ENCODE peak calls at places on chromosome 4, in ten cellular contexts. One of them, this sample, is unnamed.

GRCh38 chr4:119873794-119874325 is 192.8 kb downstream of the MAD2L1 start:
- DNase-seq in GM12878: no peak
- DNase-seq in A549: no peak
- DNase-seq in lower leg skin: no peak
- DNase-seq in prostate gland: no peak
- DNase-seq in endothelial cell of umbilical vein: no peak
- DNase-seq in heart left ventricle: no peak
- DNase-seq in HCT116: no peak
- DNase-seq in sigmoid colon: no peak
- DNase-seq in K562: no peak
- DNase-seq in this sample: no peak

GRCh38 chr4:108651068-108651794 is 832 bp downstream of the OSTC start:
- DNase-seq in GM12878: no peak
- DNase-seq in A549: peak
- DNase-seq in lower leg skin: no peak
- DNase-seq in prostate gland: no peak
- DNase-seq in endothelial cell of umbilical vein: peak
- DNase-seq in heart left ventricle: no peak
- DNase-seq in HCT116: no peak
- DNase-seq in sigmoid colon: no peak
- DNase-seq in K562: peak
- DNase-seq in this sample: no peak

GRCh38 chr4:77950204-77950603 is 87.6 kb downstream of the MRPL1 start:
- DNase-seq in GM12878: no peak
- DNase-seq in A549: no peak
- DNase-seq in lower leg skin: no peak
- DNase-seq in prostate gland: no peak
- DNase-seq in endothelial cell of umbilical vein: no peak
- DNase-seq in heart left ventricle: no peak
- DNase-seq in HCT116: no peak
- DNase-seq in sigmoid colon: no peak
- DNase-seq in K562: no peak
- DNase-seq in this sample: no peak

GRCh38 chr4:98343640-98344039 is 82.5 kb downstream of the RAP1GDS1 start:
- DNase-seq in GM12878: no peak
- DNase-seq in A549: no peak
- DNase-seq in lower leg skin: no peak
- DNase-seq in prostate gland: no peak
- DNase-seq in endothelial cell of umbilical vein: no peak
- DNase-seq in heart left ventricle: no peak
- DNase-seq in HCT116: no peak
- DNase-seq in sigmoid colon: no peak
- DNase-seq in K562: no peak
- DNase-seq in this sample: no peak

GRCh38 chr4:140673729-140674128 is 82.5 kb downstream of the TBC1D9 start:
- DNase-seq in GM12878: no peak
- DNase-seq in A549: no peak
- DNase-seq in lower leg skin: no peak
- DNase-seq in prostate gland: no peak
- DNase-seq in endothelial cell of umbilical vein: no peak
- DNase-seq in heart left ventricle: no peak
- DNase-seq in HCT116: no peak
- DNase-seq in sigmoid colon: no peak
- DNase-seq in K562: no peak
- DNase-seq in this sample: no peak

GRCh38 chr4:113945906-113946305 is 33.5 kb downstream of the ARSJ start:
- DNase-seq in GM12878: no peak
- DNase-seq in A549: no peak
- DNase-seq in lower leg skin: no peak
- DNase-seq in prostate gland: no peak
- DNase-seq in endothelial cell of umbilical vein: no peak
- DNase-seq in heart left ventricle: no peak
- DNase-seq in HCT116: no peak
- DNase-seq in sigmoid colon: no peak
- DNase-seq in K562: no peak
- DNase-seq in this sample: no peak

GRCh38 chr4:89767924-89768323 is 69.0 kb downstream of the SNCA start:
- DNase-seq in GM12878: no peak
- DNase-seq in A549: no peak
- DNase-seq in lower leg skin: no peak
- DNase-seq in prostate gland: no peak
- DNase-seq in endothelial cell of umbilical vein: no peak
- DNase-seq in heart left ventricle: no peak
- DNase-seq in HCT116: no peak
- DNase-seq in sigmoid colon: no peak
- DNase-seq in K562: no peak
- DNase-seq in this sample: no peak

GRCh38 chr4:151671541-151672059 is 89.2 kb downstream of the GATB start:
- DNase-seq in GM12878: no peak
- DNase-seq in A549: no peak
- DNase-seq in lower leg skin: peak
- DNase-seq in prostate gland: no peak
- DNase-seq in endothelial cell of umbilical vein: no peak
- DNase-seq in heart left ventricle: no peak
- DNase-seq in HCT116: no peak
- DNase-seq in sigmoid colon: no peak
- DNase-seq in K562: peak
- DNase-seq in this sample: no peak

GRCh38 chr4:169315530-169316306 is 45.0 kb upstream of the SH3RF1 start:
- DNase-seq in GM12878: no peak
- DNase-seq in A549: no peak
- DNase-seq in lower leg skin: no peak
- DNase-seq in prostate gland: no peak
- DNase-seq in endothelial cell of umbilical vein: peak
- DNase-seq in heart left ventricle: no peak
- DNase-seq in HCT116: no peak
- DNase-seq in sigmoid colon: no peak
- DNase-seq in K562: no peak
- DNase-seq in this sample: no peak

GRCh38 chr4:90824266-90825167 is 697.3 kb downstream of the CCSER1 start:
- DNase-seq in GM12878: no peak
- DNase-seq in A549: no peak
- DNase-seq in lower leg skin: no peak
- DNase-seq in prostate gland: no peak
- DNase-seq in endothelial cell of umbilical vein: no peak
- DNase-seq in heart left ventricle: no peak
- DNase-seq in HCT116: no peak
- DNase-seq in sigmoid colon: no peak
- DNase-seq in K562: no peak
- DNase-seq in this sample: no peak
- TF ChIP-seq POLR2A in GM12878: no peak
- TF ChIP-seq POLR2A in A549: no peak
- TF ChIP-seq POLR2A in lower leg skin: no peak
- TF ChIP-seq POLR2A in prostate gland: no peak
- TF ChIP-seq POLR2A in endothelial cell of umbilical vein: no peak
- TF ChIP-seq POLR2A in heart left ventricle: no peak
- TF ChIP-seq POLR2A in HCT116: no peak
- TF ChIP-seq POLR2A in sigmoid colon: no peak
- TF ChIP-seq POLR2A in K562: no peak
- TF ChIP-seq POLR2A in this sample: no peak

DNA sequence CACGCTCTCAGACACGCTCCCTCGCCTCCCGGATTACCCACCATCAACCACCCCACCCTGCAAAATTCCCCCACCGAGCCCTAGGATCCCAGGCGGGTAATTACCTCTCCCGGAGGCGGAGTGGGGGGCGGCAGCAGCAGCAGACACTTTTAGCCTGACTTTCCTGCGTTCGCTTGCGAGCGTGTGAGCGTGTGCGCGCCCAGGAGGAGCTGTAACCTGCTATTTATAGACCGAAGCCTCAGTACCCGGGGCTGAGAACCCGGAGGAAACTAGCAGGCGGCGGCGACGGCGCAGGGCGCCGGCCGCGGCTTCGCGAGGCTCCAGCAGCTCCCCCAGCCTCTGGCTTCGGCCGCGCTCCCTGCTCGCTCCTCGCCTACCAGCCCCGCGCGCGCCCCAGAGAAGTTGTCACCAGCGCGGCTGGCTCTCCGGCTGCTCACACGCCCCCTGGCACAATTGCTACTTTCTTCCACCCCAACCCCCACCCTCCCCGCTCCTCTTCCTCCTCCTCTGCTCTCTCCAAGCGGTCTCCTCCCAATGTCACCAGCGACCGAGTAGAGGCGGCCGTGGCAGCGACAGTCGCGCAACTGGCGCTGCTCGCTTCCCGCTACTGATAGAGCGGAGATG is at the start of gene INPP4B:
- DNase-seq in GM12878: no peak
- DNase-seq in A549: no peak
- DNase-seq in lower leg skin: peak
- DNase-seq in prostate gland: peak
- DNase-seq in endothelial cell of umbilical vein: peak
- DNase-seq in heart left ventricle: peak
- DNase-seq in HCT116: peak
- DNase-seq in sigmoid colon: peak
- DNase-seq in K562: no peak
- DNase-seq in this sample: peak
- TF ChIP-seq POLR2A in GM12878: no peak
- TF ChIP-seq POLR2A in A549: no peak
- TF ChIP-seq POLR2A in lower leg skin: no peak
- TF ChIP-seq POLR2A in prostate gland: no peak
- TF ChIP-seq POLR2A in endothelial cell of umbilical vein: no peak
- TF ChIP-seq POLR2A in heart left ventricle: peak
- TF ChIP-seq POLR2A in HCT116: no peak
- TF ChIP-seq POLR2A in sigmoid colon: no peak
- TF ChIP-seq POLR2A in K562: no peak
- TF ChIP-seq POLR2A in this sample: no peak

DNA sequence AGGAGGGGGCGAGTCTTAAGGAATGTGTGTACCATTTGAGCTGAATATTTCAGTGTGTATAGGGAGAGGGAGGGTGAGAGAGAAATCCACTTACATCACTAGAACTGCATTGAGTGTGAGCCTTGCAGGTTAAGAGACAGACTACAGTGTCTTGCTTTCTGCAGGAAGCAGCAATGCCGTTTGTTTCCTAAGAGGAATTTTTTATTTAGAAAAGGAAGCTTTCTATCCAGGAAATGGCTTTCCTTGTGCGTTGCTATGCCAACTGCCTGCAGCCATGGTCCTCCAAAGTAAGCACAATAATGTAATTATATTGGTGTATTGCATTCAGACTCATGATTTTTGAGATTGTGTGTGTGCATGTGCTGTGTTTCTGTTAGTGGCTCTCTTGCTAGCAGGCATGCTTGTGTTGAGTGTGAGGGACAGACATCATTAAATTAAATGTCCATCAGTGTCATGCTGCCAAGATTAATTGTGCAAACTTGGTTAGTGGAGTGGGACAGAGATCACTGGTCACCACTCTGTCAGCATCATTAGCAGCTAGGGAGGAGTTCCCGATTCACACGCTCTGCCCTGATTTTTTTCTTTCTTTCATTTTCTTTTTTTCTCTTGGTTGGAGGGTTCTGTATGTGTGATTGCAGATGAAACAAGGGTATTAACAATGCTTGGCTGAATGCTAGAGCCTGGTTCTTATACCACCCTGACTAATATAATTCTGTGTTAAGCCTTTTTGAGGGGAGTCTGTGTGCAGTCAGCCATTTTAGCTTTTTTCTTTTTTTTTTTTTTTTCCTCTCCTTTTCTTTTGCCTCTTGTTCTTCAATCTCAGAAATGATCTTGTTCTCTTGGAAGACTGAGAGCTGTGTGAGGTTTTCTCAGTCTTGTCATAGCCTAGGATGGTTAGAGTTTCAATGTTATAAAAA is 164.4 kb downstream of the RAPGEF2 start:
- DNase-seq in GM12878: no peak
- DNase-seq in A549: no peak
- DNase-seq in lower leg skin: no peak
- DNase-seq in prostate gland: no peak
- DNase-seq in endothelial cell of umbilical vein: peak
- DNase-seq in heart left ventricle: no peak
- DNase-seq in HCT116: no peak
- DNase-seq in sigmoid colon: no peak
- DNase-seq in K562: no peak
- DNase-seq in this sample: no peak
- TF ChIP-seq POLR2A in GM12878: no peak
- TF ChIP-seq POLR2A in A549: no peak
- TF ChIP-seq POLR2A in lower leg skin: no peak
- TF ChIP-seq POLR2A in prostate gland: no peak
- TF ChIP-seq POLR2A in endothelial cell of umbilical vein: no peak
- TF ChIP-seq POLR2A in heart left ventricle: no peak
- TF ChIP-seq POLR2A in HCT116: no peak
- TF ChIP-seq POLR2A in sigmoid colon: no peak
- TF ChIP-seq POLR2A in K562: no peak
- TF ChIP-seq POLR2A in this sample: no peak

GRCh38 chr4:99845179-99845578 is 28.6 kb downstream of the DAPP1 start:
- DNase-seq in GM12878: no peak
- DNase-seq in A549: no peak
- DNase-seq in lower leg skin: no peak
- DNase-seq in prostate gland: no peak
- DNase-seq in endothelial cell of umbilical vein: no peak
- DNase-seq in heart left ventricle: no peak
- DNase-seq in HCT116: no peak
- DNase-seq in sigmoid colon: no peak
- DNase-seq in K562: no peak
- DNase-seq in this sample: no peak

GRCh38 chr4:99848576-99848975 is 31.9 kb downstream of the DAPP1 start:
- DNase-seq in GM12878: peak
- DNase-seq in A549: no peak
- DNase-seq in lower leg skin: no peak
- DNase-seq in prostate gland: no peak
- DNase-seq in endothelial cell of umbilical vein: no peak
- DNase-seq in heart left ventricle: no peak
- DNase-seq in HCT116: no peak
- DNase-seq in sigmoid colon: no peak
- DNase-seq in K562: no peak
- DNase-seq in this sample: no peak

GRCh38 chr4:99846891-99847290 is 30.3 kb downstream of the DAPP1 start:
- DNase-seq in GM12878: no peak
- DNase-seq in A549: no peak
- DNase-seq in lower leg skin: no peak
- DNase-seq in prostate gland: no peak
- DNase-seq in endothelial cell of umbilical vein: no peak
- DNase-seq in heart left ventricle: no peak
- DNase-seq in HCT116: no peak
- DNase-seq in sigmoid colon: no peak
- DNase-seq in K562: no peak
- DNase-seq in this sample: no peak

GRCh38 chr4:99845708-99846469 is 29.3 kb downstream of the DAPP1 start:
- DNase-seq in GM12878: no peak
- DNase-seq in A549: no peak
- DNase-seq in lower leg skin: no peak
- DNase-seq in prostate gland: no peak
- DNase-seq in endothelial cell of umbilical vein: no peak
- DNase-seq in heart left ventricle: no peak
- DNase-seq in HCT116: no peak
- DNase-seq in sigmoid colon: no peak
- DNase-seq in K562: no peak
- DNase-seq in this sample: no peak

DNA sequence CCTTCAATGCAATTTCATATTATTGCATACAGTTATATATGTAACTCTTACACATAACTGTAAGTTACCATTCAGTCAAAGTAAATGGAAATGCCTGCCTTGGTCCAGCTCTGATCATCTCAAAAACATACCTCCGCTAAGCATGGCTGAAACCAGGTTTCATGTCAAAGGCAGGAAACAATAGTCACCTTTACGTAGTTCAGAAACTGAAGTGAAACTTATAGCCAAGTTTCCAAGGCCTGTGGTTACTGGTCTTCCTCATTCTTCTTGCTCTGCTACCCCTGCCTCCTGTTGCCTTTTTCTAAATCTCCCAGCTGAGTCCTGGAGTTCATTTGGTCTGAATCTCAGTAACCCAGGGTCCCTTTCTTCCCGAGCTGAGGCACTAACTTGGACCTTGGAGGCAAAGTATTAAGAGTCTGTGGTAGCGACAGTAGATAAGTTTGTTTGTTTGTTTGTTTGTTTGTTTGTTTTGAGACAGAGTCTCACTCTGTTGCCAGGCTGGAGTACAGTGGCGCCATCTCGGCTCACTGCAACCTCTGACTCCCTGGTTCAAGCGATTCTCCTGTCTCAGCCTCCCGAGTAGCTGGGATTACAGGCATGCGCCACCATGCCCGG is 30.8 kb downstream of the DAPP1 start:
- DNase-seq in GM12878: peak
- DNase-seq in A549: no peak
- DNase-seq in lower leg skin: no peak
- DNase-seq in prostate gland: no peak
- DNase-seq in endothelial cell of umbilical vein: no peak
- DNase-seq in heart left ventricle: no peak
- DNase-seq in HCT116: no peak
- DNase-seq in sigmoid colon: no peak
- DNase-seq in K562: no peak
- DNase-seq in this sample: no peak
- TF ChIP-seq POLR2A in GM12878: no peak
- TF ChIP-seq POLR2A in A549: no peak
- TF ChIP-seq POLR2A in lower leg skin: no peak
- TF ChIP-seq POLR2A in prostate gland: no peak
- TF ChIP-seq POLR2A in endothelial cell of umbilical vein: no peak
- TF ChIP-seq POLR2A in heart left ventricle: no peak
- TF ChIP-seq POLR2A in HCT116: no peak
- TF ChIP-seq POLR2A in sigmoid colon: no peak
- TF ChIP-seq POLR2A in K562: no peak
- TF ChIP-seq POLR2A in this sample: no peak

This sample was measured in H54.